ENCODE peak calls at places on chromosomes 11 and 22, in seven cellular contexts. One of them, this sample, is unnamed.

GRCh38 chr11:104653011-104653806 is 245.1 kb downstream of the CASP12 start:
- DNase-seq in lung: no peak
- DNase-seq in bronchial epithelial cell: no peak
- DNase-seq in upper lobe of right lung: no peak
- DNase-seq in nephron progenitor cell: no peak
- DNase-seq in AG10803: peak
- DNase-seq in left ventricle myocardium inferior: no peak
- DNase-seq in this sample: no peak

GRCh38 chr22:27686534-27686933 is 115.0 kb downstream of the MN1 start:
- DNase-seq in lung: no peak
- DNase-seq in bronchial epithelial cell: no peak
- DNase-seq in upper lobe of right lung: no peak
- DNase-seq in nephron progenitor cell: no peak
- DNase-seq in AG10803: peak
- DNase-seq in left ventricle myocardium inferior: peak
- DNase-seq in this sample: no peak

GRCh38 chr11:76770642-76771445 is 12.3 kb upstream of the TSKU start:
- DNase-seq in lung: no peak
- DNase-seq in bronchial epithelial cell: peak
- DNase-seq in upper lobe of right lung: no peak
- DNase-seq in nephron progenitor cell: no peak
- DNase-seq in AG10803: peak
- DNase-seq in left ventricle myocardium inferior: no peak
- DNase-seq in this sample: no peak

GRCh38 chr11:46895821-46896220 is 22.5 kb downstream of the LRP4 start:
- DNase-seq in lung: peak
- DNase-seq in bronchial epithelial cell: no peak
- DNase-seq in upper lobe of right lung: peak
- DNase-seq in nephron progenitor cell: no peak
- DNase-seq in AG10803: peak
- DNase-seq in left ventricle myocardium inferior: peak
- DNase-seq in this sample: no peak

GRCh38 chr11:63854696-63855095 is 15.8 kb downstream of the MARK2 start:
- DNase-seq in lung: no peak
- DNase-seq in bronchial epithelial cell: no peak
- DNase-seq in upper lobe of right lung: no peak
- DNase-seq in nephron progenitor cell: no peak
- DNase-seq in AG10803: peak
- DNase-seq in left ventricle myocardium inferior: no peak
- DNase-seq in this sample: no peak

GRCh38 chr11:111691731-111692130 is 74.5 kb downstream of the PPP2R1B start:
- DNase-seq in lung: no peak
- DNase-seq in bronchial epithelial cell: no peak
- DNase-seq in upper lobe of right lung: no peak
- DNase-seq in nephron progenitor cell: no peak
- DNase-seq in AG10803: no peak
- DNase-seq in left ventricle myocardium inferior: no peak
- DNase-seq in this sample: no peak

GRCh38 chr11:57100638-57101312 is 81.0 kb upstream of the LRRC55 start:
- DNase-seq in lung: no peak
- DNase-seq in bronchial epithelial cell: no peak
- DNase-seq in upper lobe of right lung: no peak
- DNase-seq in nephron progenitor cell: no peak
- DNase-seq in AG10803: no peak
- DNase-seq in left ventricle myocardium inferior: no peak
- DNase-seq in this sample: no peak

GRCh38 chr22:37314315-37315046 is 32.2 kb downstream of the CYTH4 start:
- DNase-seq in lung: no peak
- DNase-seq in bronchial epithelial cell: no peak
- DNase-seq in upper lobe of right lung: no peak
- DNase-seq in nephron progenitor cell: no peak
- DNase-seq in AG10803: no peak
- DNase-seq in left ventricle myocardium inferior: no peak
- DNase-seq in this sample: no peak

GRCh38 chr11:131038597-131038996 is 122.3 kb upstream of the SNX19 start:
- DNase-seq in lung: no peak
- DNase-seq in bronchial epithelial cell: peak
- DNase-seq in upper lobe of right lung: no peak
- DNase-seq in nephron progenitor cell: no peak
- DNase-seq in AG10803: no peak
- DNase-seq in left ventricle myocardium inferior: no peak
- DNase-seq in this sample: no peak

GRCh38 chr11:923691-924405 is 1.8 kb upstream of the AP2A2 start:
- DNase-seq in lung: no peak
- DNase-seq in bronchial epithelial cell: no peak
- DNase-seq in upper lobe of right lung: no peak
- DNase-seq in nephron progenitor cell: no peak
- DNase-seq in AG10803: peak
- DNase-seq in left ventricle myocardium inferior: no peak
- DNase-seq in this sample: no peak

GRCh38 chr11:102530558-102530957 is at the start of gene MMP7:
- DNase-seq in lung: no peak
- DNase-seq in bronchial epithelial cell: peak
- DNase-seq in upper lobe of right lung: peak
- DNase-seq in nephron progenitor cell: no peak
- DNase-seq in AG10803: peak
- DNase-seq in left ventricle myocardium inferior: no peak
- DNase-seq in this sample: no peak

GRCh38 chr11:73376803-73377629 is 817 bp downstream of the RELT start:
- DNase-seq in lung: peak
- DNase-seq in bronchial epithelial cell: peak
- DNase-seq in upper lobe of right lung: peak
- DNase-seq in nephron progenitor cell: peak
- DNase-seq in AG10803: peak
- DNase-seq in left ventricle myocardium inferior: peak
- DNase-seq in this sample: peak

GRCh38 chr22:28366856-28367255 is 312.8 kb downstream of the TTC28 start:
- DNase-seq in lung: no peak
- DNase-seq in bronchial epithelial cell: no peak
- DNase-seq in upper lobe of right lung: no peak
- DNase-seq in nephron progenitor cell: no peak
- DNase-seq in AG10803: no peak
- DNase-seq in left ventricle myocardium inferior: no peak
- DNase-seq in this sample: no peak

GRCh38 chr11:416757-417621 is 2.2 kb upstream of the SIGIRR start:
- DNase-seq in lung: no peak
- DNase-seq in bronchial epithelial cell: no peak
- DNase-seq in upper lobe of right lung: peak
- DNase-seq in nephron progenitor cell: peak
- DNase-seq in AG10803: peak
- DNase-seq in left ventricle myocardium inferior: peak
- DNase-seq in this sample: no peak

GRCh38 chr22:50190182-50190951 is 4.7 kb downstream of the TRABD start:
- DNase-seq in lung: peak
- DNase-seq in bronchial epithelial cell: peak
- DNase-seq in upper lobe of right lung: peak
- DNase-seq in nephron progenitor cell: peak
- DNase-seq in AG10803: peak
- DNase-seq in left ventricle myocardium inferior: peak
- DNase-seq in this sample: no peak

GRCh38 chr11:121104223-121104831 is 3.3 kb downstream of the TECTA start:
- DNase-seq in lung: no peak
- DNase-seq in bronchial epithelial cell: no peak
- DNase-seq in upper lobe of right lung: no peak
- DNase-seq in nephron progenitor cell: no peak
- DNase-seq in AG10803: no peak
- DNase-seq in left ventricle myocardium inferior: peak
- DNase-seq in this sample: no peak

GRCh38 chr11:60915250-60915914 is 1.4 kb downstream of the TMEM109 start:
- DNase-seq in lung: peak
- DNase-seq in bronchial epithelial cell: peak
- DNase-seq in upper lobe of right lung: peak
- DNase-seq in nephron progenitor cell: peak
- DNase-seq in AG10803: peak
- DNase-seq in left ventricle myocardium inferior: peak
- DNase-seq in this sample: no peak
- TF ChIP-seq CTCF in lung: peak
- TF ChIP-seq CTCF in bronchial epithelial cell: peak
- TF ChIP-seq CTCF in upper lobe of right lung: peak
- TF ChIP-seq CTCF in nephron progenitor cell: no peak
- TF ChIP-seq CTCF in AG10803: peak
- TF ChIP-seq CTCF in left ventricle myocardium inferior: peak
- TF ChIP-seq CTCF in this sample: no peak

GRCh38 chr11:117180661-117181585 is 2.4 kb downstream of the SIDT2 start:
- DNase-seq in lung: peak
- DNase-seq in bronchial epithelial cell: peak
- DNase-seq in upper lobe of right lung: peak
- DNase-seq in nephron progenitor cell: peak
- DNase-seq in AG10803: peak
- DNase-seq in left ventricle myocardium inferior: peak
- DNase-seq in this sample: peak

GRCh38 chr11:117180020-117180419 is 1.5 kb downstream of the SIDT2 start:
- DNase-seq in lung: no peak
- DNase-seq in bronchial epithelial cell: no peak
- DNase-seq in upper lobe of right lung: no peak
- DNase-seq in nephron progenitor cell: no peak
- DNase-seq in AG10803: peak
- DNase-seq in left ventricle myocardium inferior: no peak
- DNase-seq in this sample: no peak

GRCh38 chr11:117183724-117184349 is 5.3 kb downstream of the SIDT2 start:
- DNase-seq in lung: peak
- DNase-seq in bronchial epithelial cell: no peak
- DNase-seq in upper lobe of right lung: no peak
- DNase-seq in nephron progenitor cell: no peak
- DNase-seq in AG10803: no peak
- DNase-seq in left ventricle myocardium inferior: no peak
- DNase-seq in this sample: no peak

GRCh38 chr11:117182551-117182935 is 4.0 kb downstream of the SIDT2 start:
- DNase-seq in lung: no peak
- DNase-seq in bronchial epithelial cell: no peak
- DNase-seq in upper lobe of right lung: no peak
- DNase-seq in nephron progenitor cell: no peak
- DNase-seq in AG10803: no peak
- DNase-seq in left ventricle myocardium inferior: no peak
- DNase-seq in this sample: no peak

DNA sequence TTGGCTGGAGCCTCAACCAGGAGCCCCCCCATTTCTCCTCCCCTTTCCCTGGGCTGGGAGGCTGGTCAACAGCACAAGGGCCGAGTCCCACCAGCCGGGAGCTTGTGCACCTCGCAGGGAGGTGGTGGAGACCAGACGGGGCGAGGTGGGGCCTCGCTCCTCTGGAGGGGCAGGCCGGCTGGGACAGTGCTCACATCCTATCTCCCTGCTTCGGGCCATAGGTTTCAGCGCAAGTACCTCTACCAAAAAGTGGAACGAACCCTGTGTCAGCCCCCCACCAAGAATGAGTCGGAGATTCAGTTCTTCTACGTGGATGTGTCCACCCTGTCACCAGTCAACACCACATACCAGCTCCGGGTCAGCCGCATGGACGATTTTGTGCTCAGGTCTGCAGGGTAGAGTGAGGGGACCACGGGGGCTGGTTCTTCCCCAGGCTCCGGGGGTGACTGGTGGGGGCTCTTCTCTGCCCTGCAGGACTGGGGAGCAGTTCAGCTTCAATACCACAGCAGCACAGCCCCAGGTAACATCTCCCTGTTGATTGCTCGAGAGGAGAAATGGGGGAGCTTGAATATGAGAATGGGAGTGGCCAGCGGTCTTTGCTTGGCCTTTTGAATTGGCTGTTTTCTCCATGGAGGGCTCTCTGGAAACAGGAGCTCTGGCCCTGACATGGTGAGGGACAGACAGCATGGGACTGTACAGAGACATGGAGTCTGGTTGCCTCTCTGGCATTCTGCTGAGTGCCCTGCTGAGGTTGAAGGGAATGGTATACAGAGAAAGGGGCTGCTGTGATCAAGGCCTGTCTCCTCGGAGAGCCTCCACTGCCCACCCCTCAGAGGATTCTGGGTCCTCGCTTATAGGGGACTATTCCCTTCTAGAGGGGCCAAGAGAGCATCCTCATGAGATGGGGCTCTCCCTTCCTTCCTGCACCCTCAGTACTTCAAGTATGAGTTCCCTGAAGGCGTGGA is 3.3 kb downstream of the SIDT2 start:
- DNase-seq in lung: no peak
- DNase-seq in bronchial epithelial cell: no peak
- DNase-seq in upper lobe of right lung: no peak
- DNase-seq in nephron progenitor cell: no peak
- DNase-seq in AG10803: no peak
- DNase-seq in left ventricle myocardium inferior: no peak
- DNase-seq in this sample: no peak
- TF ChIP-seq CTCF in lung: no peak
- TF ChIP-seq CTCF in bronchial epithelial cell: no peak
- TF ChIP-seq CTCF in upper lobe of right lung: no peak
- TF ChIP-seq CTCF in nephron progenitor cell: no peak
- TF ChIP-seq CTCF in AG10803: no peak
- TF ChIP-seq CTCF in left ventricle myocardium inferior: no peak
- TF ChIP-seq CTCF in this sample: no peak

DNA sequence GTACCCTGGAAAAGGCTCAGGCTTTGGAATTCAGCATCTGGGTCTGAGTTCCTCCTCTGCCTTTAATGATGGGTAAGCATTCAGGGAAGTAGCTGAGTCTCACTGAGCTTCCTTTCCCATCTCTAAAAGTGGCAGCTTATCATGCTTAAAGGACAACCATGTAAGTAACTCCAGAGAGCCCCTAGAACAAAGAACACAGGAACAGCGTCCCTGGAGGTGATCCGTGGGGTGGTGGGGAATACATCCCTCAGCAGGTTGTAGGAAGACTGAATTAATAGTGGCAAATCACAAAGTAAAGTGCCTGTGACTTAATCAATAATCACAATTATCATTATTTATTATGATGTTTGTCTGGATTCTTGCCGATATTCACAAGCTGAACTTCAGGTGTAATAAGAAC is 114.7 kb upstream of the ISX start:
- DNase-seq in lung: no peak
- DNase-seq in bronchial epithelial cell: no peak
- DNase-seq in upper lobe of right lung: no peak
- DNase-seq in nephron progenitor cell: no peak
- DNase-seq in AG10803: no peak
- DNase-seq in left ventricle myocardium inferior: no peak
- DNase-seq in this sample: no peak
- TF ChIP-seq CTCF in lung: no peak
- TF ChIP-seq CTCF in bronchial epithelial cell: no peak
- TF ChIP-seq CTCF in upper lobe of right lung: no peak
- TF ChIP-seq CTCF in nephron progenitor cell: no peak
- TF ChIP-seq CTCF in AG10803: no peak
- TF ChIP-seq CTCF in left ventricle myocardium inferior: no peak
- TF ChIP-seq CTCF in this sample: no peak

GRCh38 chr11:69198891-69199582 is 43.3 kb downstream of the SMIM38 start:
- DNase-seq in lung: no peak
- DNase-seq in bronchial epithelial cell: no peak
- DNase-seq in upper lobe of right lung: peak
- DNase-seq in nephron progenitor cell: no peak
- DNase-seq in AG10803: no peak
- DNase-seq in left ventricle myocardium inferior: no peak
- DNase-seq in this sample: no peak

GRCh38 chr11:69199583-69200295 is 44.0 kb downstream of the SMIM38 start:
- DNase-seq in lung: no peak
- DNase-seq in bronchial epithelial cell: peak
- DNase-seq in upper lobe of right lung: peak
- DNase-seq in nephron progenitor cell: no peak
- DNase-seq in AG10803: no peak
- DNase-seq in left ventricle myocardium inferior: no peak
- DNase-seq in this sample: no peak

GRCh38 chr11:69201048-69201365 is 45.3 kb downstream of the SMIM38 start:
- DNase-seq in lung: no peak
- DNase-seq in bronchial epithelial cell: no peak
- DNase-seq in upper lobe of right lung: no peak
- DNase-seq in nephron progenitor cell: no peak
- DNase-seq in AG10803: no peak
- DNase-seq in left ventricle myocardium inferior: no peak
- DNase-seq in this sample: no peak

GRCh38 chr11:69201764-69202370 is 46.1 kb downstream of the SMIM38 start:
- DNase-seq in lung: no peak
- DNase-seq in bronchial epithelial cell: no peak
- DNase-seq in upper lobe of right lung: peak
- DNase-seq in nephron progenitor cell: no peak
- DNase-seq in AG10803: no peak
- DNase-seq in left ventricle myocardium inferior: no peak
- DNase-seq in this sample: no peak

GRCh38 chr11:69200331-69201047 is 44.8 kb downstream of the SMIM38 start:
- DNase-seq in lung: no peak
- DNase-seq in bronchial epithelial cell: no peak
- DNase-seq in upper lobe of right lung: peak
- DNase-seq in nephron progenitor cell: peak
- DNase-seq in AG10803: no peak
- DNase-seq in left ventricle myocardium inferior: peak
- DNase-seq in this sample: no peak
- TF ChIP-seq CTCF in lung: no peak
- TF ChIP-seq CTCF in bronchial epithelial cell: no peak
- TF ChIP-seq CTCF in upper lobe of right lung: no peak
- TF ChIP-seq CTCF in nephron progenitor cell: no peak
- TF ChIP-seq CTCF in AG10803: no peak
- TF ChIP-seq CTCF in left ventricle myocardium inferior: no peak
- TF ChIP-seq CTCF in this sample: no peak

This sample was measured in neural crest cell.